ENCODE peak calls at places on chromosomes 2 and 18, in four cellular contexts. Y is GM12878, G is GM12891, H is K562. U is an unnamed sample.

GRCh38 chr18:9869713-9870430 is 15.9 kb upstream of the TXNDC2 start:
- DNase-seq in Y (peak; percentile 30), H (peak; percentile 84), G (peak; percentile 30), U (peak; percentile 89)

GRCh38 chr2:171403181-171403580 is 30.6 kb downstream of the METTL8 start:
- DNase-seq in Y (no peak), H (no peak), G (no peak), U (no peak)

GRCh38 chr2:19336781-19337180 is 21.6 kb downstream of the OSR1 start:
- DNase-seq in H (no peak), G (no peak), Y (no peak), U (no peak)

GRCh38 chr2:72148975-72149555 is 1.4 kb upstream of the CYP26B1 start:
- DNase-seq in G (no peak), Y (no peak), H (peak; percentile 62), U (no peak)

GRCh38 chr2:232800166-232800565 is 23.8 kb upstream of the KCNJ13 start:
- DNase-seq in H (no peak), G (no peak), Y (no peak), U (no peak)

GRCh38 chr2:231716641-231717280 is 8.4 kb downstream of the PTMA start:
- DNase-seq in G (no peak), H (no peak), Y (no peak), U (no peak)

GRCh38 chr2:157329524-157329923 is 3.9 kb upstream of the ERMN start:
- DNase-seq in H (no peak), G (no peak), Y (no peak), U (no peak)

GRCh38 chr2:65320042-65320711 is 92.5 kb downstream of the ACTR2 start:
- DNase-seq in Y (peak; percentile 30), H (peak; percentile 40), G (no peak), U (no peak)

GRCh38 chr2:158507141-158507540 is 50.4 kb downstream of the PKP4 start:
- DNase-seq in G (no peak), Y (no peak), H (no peak), U (no peak)

GRCh38 chr2:158510887-158511286 is 54.1 kb downstream of the PKP4 start:
- DNase-seq in H (no peak), Y (no peak), G (no peak), U (no peak)

GRCh38 chr2:158505448-158505934 is 48.7 kb downstream of the PKP4 start:
- DNase-seq in H (peak; percentile 46), Y (no peak), G (no peak), U (no peak)

GRCh38 chr2:158509928-158510797 is 53.4 kb downstream of the PKP4 start:
- DNase-seq in Y (no peak), G (no peak), H (no peak), U (no peak)

DNA sequence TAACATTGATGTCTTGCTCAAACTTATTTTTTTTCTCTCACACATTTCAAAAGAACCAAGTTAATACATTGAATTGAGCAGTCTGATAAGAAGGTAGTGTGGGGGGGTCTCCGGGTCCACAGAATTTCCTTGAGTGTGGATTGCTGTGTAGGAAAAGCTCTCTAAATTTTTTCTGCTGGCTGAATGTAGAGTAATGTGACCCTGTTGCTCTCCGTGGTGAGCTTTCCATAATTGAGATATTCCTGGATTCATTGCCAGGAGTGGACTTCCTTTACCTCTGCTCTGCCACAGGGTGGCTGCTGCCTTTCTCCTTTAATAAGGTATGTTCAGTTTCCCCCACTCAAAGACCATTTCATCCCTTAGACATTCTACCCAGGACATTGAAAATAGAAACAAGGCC is 50.9 kb downstream of the PKP4 start:
- DNase-seq in G (no peak), H (no peak), Y (no peak), U (no peak)
- TF ChIP-seq SPI1 in G (no peak), H (no peak), Y (no peak), U (no peak)

DNA sequence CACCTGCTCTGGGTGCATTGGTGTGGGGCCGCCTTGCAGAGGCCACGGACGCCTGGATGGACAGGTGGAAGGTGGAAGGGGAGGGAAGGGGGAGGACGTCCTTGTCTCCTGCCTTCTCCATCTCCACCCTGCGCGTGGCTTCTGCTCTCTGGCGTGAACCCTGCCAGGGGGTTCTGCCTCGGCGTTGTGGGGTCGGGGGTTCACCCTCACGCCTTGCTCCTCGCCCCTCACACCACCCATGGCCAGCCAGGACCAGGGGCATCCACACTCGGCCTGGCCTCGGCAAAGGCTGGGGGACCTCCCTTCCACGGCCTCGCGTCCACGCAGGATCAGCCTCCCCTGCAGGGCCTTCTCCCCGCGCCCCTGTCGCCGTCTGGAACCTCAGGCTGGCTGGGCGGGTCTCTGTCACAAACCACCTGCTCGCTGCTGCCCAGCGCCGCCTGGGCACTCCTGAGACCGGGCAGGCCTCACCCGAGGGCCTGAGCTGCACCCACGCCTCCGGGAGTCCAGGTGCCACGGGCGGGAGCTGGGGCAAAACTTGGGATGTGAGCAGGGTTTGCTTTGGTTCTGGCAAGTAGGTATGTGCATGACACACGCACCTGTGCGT is 655.9 kb downstream of the GALR1 start:
- DNase-seq in H (no peak), G (no peak), Y (no peak), U (no peak)
- TF ChIP-seq SPI1 in H (no peak), G (no peak), Y (no peak), U (no peak)

GRCh38 chr2:218985021-218985324 is at the start of gene FEV:
- DNase-seq in G (no peak), Y (no peak), H (no peak), U (no peak)

GRCh38 chr2:218982312-218983262 is 2.4 kb downstream of the FEV start:
- DNase-seq in G (peak; percentile 15), Y (no peak), H (no peak), U (no peak)

GRCh38 chr2:218983971-218984238 is 1.1 kb downstream of the FEV start:
- DNase-seq in G (no peak), H (no peak), Y (no peak), U (no peak)

GRCh38 chr2:218984239-218985020 is 554 bp downstream of the FEV start:
- DNase-seq in Y (no peak), G (peak; percentile 35), H (no peak), U (no peak)

DNA sequence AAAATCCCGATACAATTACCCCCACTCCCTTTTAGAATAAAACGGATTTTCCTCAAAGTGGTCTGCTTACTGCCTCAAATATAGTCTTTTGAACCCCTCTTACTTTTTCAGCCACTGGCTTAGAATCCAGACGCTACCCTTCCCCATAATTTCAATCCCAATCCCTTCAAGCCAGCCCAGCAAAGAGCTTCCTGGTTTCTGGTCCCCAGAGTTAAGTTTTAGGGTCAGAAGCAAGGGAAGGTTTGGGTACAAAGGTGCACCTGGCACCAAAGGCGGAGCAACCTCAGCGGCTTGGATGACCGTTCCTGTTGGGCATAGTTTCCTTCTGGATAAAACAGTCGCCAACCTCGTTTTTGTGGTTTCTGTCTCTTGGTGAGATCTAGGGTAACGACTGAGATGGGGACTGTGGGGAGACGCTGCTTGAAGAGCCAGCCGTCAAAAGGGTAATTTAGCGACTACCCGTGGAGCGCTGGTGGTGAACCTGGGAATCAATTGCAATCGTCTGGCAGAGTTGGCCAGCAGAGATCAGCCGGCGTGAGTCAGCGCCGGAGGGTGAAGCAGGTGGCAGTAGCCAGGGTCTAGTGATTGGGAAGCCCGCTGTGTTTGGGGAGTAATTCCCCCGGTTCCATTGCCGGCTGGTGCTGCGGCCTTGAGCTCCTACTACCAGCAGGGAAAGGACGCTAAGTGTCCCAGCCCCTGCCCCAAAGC is 1.6 kb downstream of the FEV start:
- DNase-seq in G (peak; percentile 17), Y (no peak), H (no peak), U (no peak)
- TF ChIP-seq SPI1 in G (no peak), Y (no peak), H (no peak), U (no peak)

GRCh38 chr18:21241224-21242131 is 554 bp upstream of the GREB1L start:
- DNase-seq in H (no peak), Y (no peak), G (peak; percentile 9), U (no peak)

GRCh38 chr18:21243041-21243431 is 1.0 kb downstream of the GREB1L start:
- DNase-seq in Y (no peak), H (no peak), G (no peak), U (no peak)

DNA sequence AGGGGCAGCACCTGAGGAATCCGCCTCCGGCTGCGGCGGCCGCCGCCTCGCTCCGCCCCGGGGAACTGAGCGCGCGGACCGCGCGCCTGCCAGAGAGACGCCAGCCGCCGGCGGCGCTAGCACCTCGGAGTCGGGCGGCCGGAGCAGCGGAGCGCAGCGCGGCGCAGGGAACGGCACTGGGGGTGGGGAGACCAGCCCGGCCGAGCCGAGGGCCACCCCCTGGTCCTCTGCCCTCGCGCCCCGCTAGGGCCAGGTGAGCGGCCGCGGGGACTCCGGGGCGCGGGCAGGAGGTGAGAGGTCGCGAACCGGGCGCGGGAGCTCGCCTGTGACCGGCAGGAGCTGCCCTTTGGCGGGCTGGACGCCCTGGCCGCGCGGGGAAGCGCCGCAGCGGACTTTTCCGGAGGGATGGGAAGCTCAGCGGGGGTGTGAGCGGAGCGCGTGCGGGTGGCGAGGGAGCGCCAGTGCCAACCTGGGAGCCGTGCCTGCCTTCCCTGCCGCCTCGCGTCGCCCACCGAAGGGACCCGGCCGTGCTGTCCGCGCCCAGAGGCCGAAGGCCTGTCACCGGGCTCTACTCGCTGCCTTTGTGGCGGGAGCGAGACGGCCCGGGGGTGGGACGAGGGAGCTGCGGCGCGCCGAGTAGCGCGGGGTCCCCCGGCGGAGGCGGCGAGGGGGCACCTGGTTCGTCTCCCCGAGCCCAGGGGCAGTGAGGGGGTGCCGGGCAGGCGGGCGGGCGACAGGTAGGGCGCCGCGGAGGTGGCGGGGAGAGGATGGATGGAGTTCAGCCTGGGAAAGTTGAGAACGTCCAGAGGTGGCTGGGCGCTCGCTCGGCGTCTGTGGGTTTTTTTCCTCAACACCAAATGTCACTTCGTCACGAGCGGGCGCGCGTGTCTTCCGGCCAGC is at the start of gene GREB1L:
- DNase-seq in H (no peak), G (peak; percentile 55), Y (no peak), U (peak; percentile 41)
- TF ChIP-seq SPI1 in H (no peak), G (no peak), Y (no peak), U (no peak)

GRCh38 chr2:188369365-188369764 is 77.7 kb downstream of the GULP1 start:
- DNase-seq in Y (no peak), H (peak; percentile 18), G (peak; percentile 2), U (peak; percentile 1)
- TF ChIP-seq SPI1 in Y (no peak), H (no peak), G (no peak), U (no peak)

U was measured in HL-60.